ENCODE peak calls at places on chromosome 17, in eight cellular contexts. C is prostate gland, M is breast epithelium, B is esophagus squamous epithelium, P is heart left ventricle, G is transverse colon, X is K562, Q is ovary. Y is an unnamed sample.

GRCh38 chr17:67578058-67578457 is 139.7 kb upstream of the NOL11 start:
- DNase-seq in X (no peak), C (no peak), B (no peak), Q (no peak), P (no peak), G (no peak), M (no peak), Y (no peak)

GRCh38 chr17:40841246-40841645 is 18.8 kb upstream of the KRT10 start:
- DNase-seq in G (no peak), C (no peak), X (peak), M (no peak), B (no peak), P (no peak), Q (no peak), Y (no peak)

GRCh38 chr17:34472363-34472762 is 107.0 kb upstream of the TMEM132E start:
- DNase-seq in G (no peak), C (no peak), B (no peak), Q (no peak), M (no peak), P (no peak), X (no peak), Y (no peak)

GRCh38 chr17:39213852-39214251 is 11.9 kb downstream of the STAC2 start:
- DNase-seq in Q (no peak), X (no peak), B (no peak), M (peak), C (no peak), G (no peak), P (no peak), Y (no peak)

GRCh38 chr17:7184647-7185046 is 5.5 kb upstream of the ASGR1 start:
- DNase-seq in G (no peak), P (no peak), C (no peak), B (no peak), X (no peak), Q (no peak), M (no peak), Y (no peak)

GRCh38 chr17:27504188-27504995 is 48.1 kb downstream of the KSR1 start:
- DNase-seq in Q (no peak), B (no peak), X (no peak), P (no peak), M (no peak), G (no peak), C (no peak), Y (no peak)

GRCh38 chr17:5467416-5467815 is 1.4 kb downstream of the DHX33 start:
- DNase-seq in B (no peak), Q (no peak), M (no peak), P (no peak), G (no peak), C (no peak), X (no peak), Y (no peak)

GRCh38 chr17:44499722-44500121 is 3.5 kb downstream of the GPATCH8 start:
- DNase-seq in C (no peak), M (no peak), X (no peak), Q (no peak), G (no peak), P (no peak), B (no peak), Y (no peak)

GRCh38 chr17:66957951-66958579 is 6.4 kb upstream of the CACNG4 start:
- DNase-seq in C (peak), B (no peak), G (no peak), Q (no peak), M (peak), P (no peak), X (no peak), Y (no peak)

GRCh38 chr17:49565948-49566491 is 9.7 kb upstream of the NXPH3 start:
- DNase-seq in X (peak), Q (peak), C (peak), B (no peak), P (no peak), G (peak), M (peak), Y (no peak)

GRCh38 chr17:40909351-40909750 is 24.3 kb upstream of the KRT20 start:
- DNase-seq in B (peak), P (no peak), Q (peak), X (peak), C (peak), G (peak), M (peak), Y (peak)

GRCh38 chr17:63095459-63095858 is 129.4 kb downstream of the TANC2 start:
- DNase-seq in Q (no peak), X (no peak), C (no peak), G (no peak), M (no peak), B (no peak), P (no peak), Y (no peak)

GRCh38 chr17:65278050-65278819 is 141.1 kb downstream of the RGS9 start:
- DNase-seq in P (no peak), X (peak), Q (peak), G (peak), C (peak), B (no peak), M (no peak), Y (no peak)

GRCh38 chr17:61091096-61091495 is 308.5 kb upstream of the TBX2 start:
- DNase-seq in C (no peak), X (no peak), P (no peak), G (no peak), B (no peak), M (no peak), Q (no peak), Y (no peak)

GRCh38 chr17:47281246-47281645 is 27.6 kb downstream of the ITGB3 start:
- DNase-seq in X (no peak), B (no peak), P (no peak), Q (no peak), M (no peak), C (no peak), G (no peak), Y (no peak)

GRCh38 chr17:38897176-38897575 is 27.3 kb downstream of the LASP1 start:
- DNase-seq in B (no peak), G (peak), P (peak), C (no peak), X (no peak), M (no peak), Q (peak), Y (no peak)

GRCh38 chr17:10513284-10514067 is 4.9 kb downstream of the MYH1 start:
- DNase-seq in P (no peak), B (no peak), M (no peak), C (peak), Q (no peak), X (no peak), G (no peak), Y (peak)

GRCh38 chr17:20291853-20292252 is 175.5 kb downstream of the LGALS9B start:
- DNase-seq in G (no peak), C (no peak), Q (no peak), M (no peak), X (no peak), B (no peak), P (no peak), Y (no peak)

GRCh38 chr17:65953316-65954147 is 238.4 kb downstream of the CEP112 start:
- DNase-seq in P (no peak), Q (no peak), G (no peak), B (no peak), M (no peak), X (no peak), C (no peak), Y (no peak)

GRCh38 chr17:66395961-66396360 is 93.5 kb downstream of the PRKCA start:
- DNase-seq in X (no peak), M (no peak), B (no peak), G (no peak), Q (no peak), P (no peak), C (no peak), Y (no peak)

GRCh38 chr17:10102817-10103216 is 95.6 kb downstream of the GAS7 start:
- DNase-seq in G (no peak), X (no peak), B (no peak), C (no peak), Q (no peak), M (no peak), P (no peak), Y (no peak)

GRCh38 chr17:62791235-62792121 is 16.6 kb downstream of the MARCHF10 start:
- DNase-seq in Q (no peak), C (no peak), G (no peak), M (no peak), X (no peak), P (no peak), B (no peak), Y (peak)

GRCh38 chr17:33862772-33863602 is 392.1 kb upstream of the CCL2 start:
- DNase-seq in P (no peak), M (no peak), Q (no peak), B (no peak), C (no peak), G (no peak), X (peak), Y (no peak)

GRCh38 chr17:79991924-79992656 is 43.6 kb downstream of the TBC1D16 start:
- DNase-seq in C (peak), G (peak), Q (peak), X (no peak), B (no peak), P (peak), M (peak), Y (no peak)

GRCh38 chr17:42184717-42185496 is at the start of gene HCRT:
- DNase-seq in B (no peak), M (no peak), C (no peak), G (no peak), X (no peak), P (no peak), Q (no peak), Y (no peak)

GRCh38 chr17:3865166-3865565 is 19.1 kb upstream of the NCBP3 start:
- DNase-seq in M (no peak), X (no peak), Q (no peak), C (no peak), B (no peak), P (no peak), G (no peak), Y (no peak)

GRCh38 chr17:358491-359133 is 6.0 kb upstream of the RPH3AL start:
- DNase-seq in X (no peak), B (no peak), P (peak), Q (no peak), M (no peak), C (no peak), G (no peak), Y (no peak)

GRCh38 chr17:17036520-17036998 is 5.7 kb upstream of the MPRIP start:
- DNase-seq in X (no peak), Q (no peak), C (no peak), B (no peak), G (no peak), M (peak), P (no peak), Y (no peak)

GRCh38 chr17:17034028-17034427 is 8.2 kb upstream of the MPRIP start:
- DNase-seq in P (no peak), C (no peak), M (no peak), X (no peak), G (no peak), B (no peak), Q (no peak), Y (no peak)

GRCh38 chr17:17035490-17035889 is 6.8 kb upstream of the MPRIP start:
- DNase-seq in B (no peak), C (no peak), M (peak), G (no peak), P (no peak), X (peak), Q (no peak), Y (no peak)

GRCh38 chr17:17034496-17035066 is 7.7 kb upstream of the MPRIP start:
- DNase-seq in Q (no peak), B (no peak), G (no peak), X (no peak), C (no peak), P (no peak), M (no peak), Y (no peak)

GRCh38 chr17:17035920-17036319 is 6.3 kb upstream of the MPRIP start:
- DNase-seq in M (no peak), C (no peak), B (no peak), P (no peak), Q (no peak), X (no peak), G (no peak), Y (no peak)
- TF ChIP-seq POLR2A in M (no peak), C (no peak), B (no peak), P (no peak), Q (no peak), X (no peak), G (no peak), Y (no peak)

DNA sequence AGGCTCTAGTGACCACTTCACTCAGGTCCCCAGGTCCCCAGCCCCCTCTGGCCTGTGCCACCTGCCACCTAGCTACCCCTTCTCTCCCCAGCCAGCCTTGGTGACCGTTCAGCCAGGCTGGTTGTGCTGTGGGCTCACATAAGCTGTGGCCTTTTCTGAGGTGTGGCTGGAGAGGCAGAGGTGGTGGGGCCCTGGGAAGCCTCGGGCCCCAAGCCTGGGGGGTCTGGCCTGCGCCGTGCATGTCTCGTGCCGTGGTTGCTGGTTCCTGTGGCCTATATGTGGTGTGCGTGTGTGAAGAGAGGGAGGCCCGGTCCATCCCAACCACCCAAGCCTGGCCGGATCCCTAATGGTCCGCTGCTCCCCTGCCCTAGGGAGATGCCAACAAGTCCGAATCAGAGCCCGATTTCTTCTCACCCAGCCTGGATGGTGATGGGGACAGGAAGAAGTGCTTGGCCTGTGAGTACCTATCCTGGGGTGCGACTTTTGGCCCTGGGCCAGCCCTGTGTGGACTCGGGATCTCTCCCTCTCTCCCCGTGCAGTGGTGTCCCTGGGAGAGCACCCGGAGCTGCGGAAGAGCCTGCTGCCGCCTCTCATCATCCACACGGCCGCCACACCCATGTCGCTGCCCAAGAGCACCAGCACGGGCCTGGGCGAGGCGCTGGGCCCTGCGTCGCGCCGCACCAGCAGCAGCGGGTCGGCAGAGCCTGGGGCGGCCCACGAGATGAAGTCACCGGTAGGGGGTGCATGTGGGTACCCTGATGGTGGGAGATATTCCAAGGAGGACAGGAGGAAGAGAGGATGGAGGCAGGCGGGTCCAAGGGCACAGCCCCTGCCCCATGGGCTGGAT is 35.9 kb downstream of the CACNA1G start:
- DNase-seq in G (peak), Q (no peak), C (no peak), P (no peak), B (no peak), X (peak), M (no peak), Y (no peak)
- TF ChIP-seq CTCF in G (peak), Q (no peak), C (no peak), P (no peak), B (no peak), X (peak), M (no peak), Y (no peak)

GRCh38 chr17:16446338-16446983 is 31.1 kb downstream of the TRPV2 start:
- DNase-seq in M (no peak), C (no peak), X (no peak), Q (no peak), P (no peak), B (no peak), G (no peak), Y (no peak)
- TF ChIP-seq POLR2A in M (no peak), C (no peak), X (peak), Q (no peak), P (no peak), B (no peak), G (no peak), Y (no peak)

DNA sequence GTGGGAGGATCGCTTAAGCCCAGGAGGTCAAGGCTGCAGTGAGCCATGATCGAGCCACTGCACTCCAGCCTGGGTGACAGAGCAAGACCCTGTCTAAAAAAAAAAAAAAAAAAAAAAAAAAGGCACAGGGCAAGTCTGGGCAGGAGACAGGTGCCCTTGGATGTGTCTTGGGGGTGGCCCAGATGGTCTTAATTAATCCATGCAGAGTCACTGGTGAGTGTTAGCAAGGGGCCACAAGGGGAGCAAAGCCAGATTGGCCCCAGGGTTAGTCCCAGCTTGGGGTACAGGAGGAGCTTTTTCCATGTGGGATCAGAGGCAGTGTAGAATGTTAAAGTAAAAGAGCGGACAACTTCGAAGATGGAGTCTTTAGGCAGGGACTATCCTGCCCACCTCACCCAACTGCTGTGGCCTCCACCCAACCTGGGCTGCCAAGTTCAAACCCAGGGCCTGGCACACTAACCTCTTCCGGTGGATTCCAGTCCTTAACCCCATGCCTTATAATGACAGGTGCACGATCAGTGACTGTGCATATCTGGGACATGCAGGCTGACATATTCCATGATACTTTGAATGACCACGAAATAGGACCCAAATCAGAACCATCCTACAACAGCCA is 32.2 kb upstream of the MFSD6L start:
- DNase-seq in B (no peak), C (no peak), P (no peak), Q (no peak), G (no peak), M (no peak), X (no peak), Y (no peak)
- TF ChIP-seq CTCF in B (no peak), C (no peak), P (no peak), Q (no peak), G (no peak), M (no peak), X (no peak), Y (no peak)

GRCh38 chr17:82088838-82089722 is 9.0 kb downstream of the FASN start:
- DNase-seq in G (no peak), P (peak), Q (no peak), B (no peak), M (no peak), X (no peak), C (no peak), Y (no peak)
- TF ChIP-seq POLR2A in G (no peak), P (no peak), Q (no peak), B (no peak), M (no peak), X (peak), C (no peak), Y (no peak)

GRCh38 chr17:73198201-73198929 is 5.5 kb downstream of the COG1 start:
- DNase-seq in G (no peak), M (no peak), X (no peak), B (no peak), C (no peak), Q (no peak), P (no peak), Y (no peak)

GRCh38 chr17:73194514-73195222 is 1.8 kb downstream of the COG1 start:
- DNase-seq in M (no peak), Q (no peak), G (no peak), P (no peak), B (no peak), C (no peak), X (no peak), Y (no peak)

GRCh38 chr17:73198930-73199260 is 6.0 kb downstream of the COG1 start:
- DNase-seq in C (no peak), X (no peak), P (no peak), G (no peak), Q (no peak), M (no peak), B (no peak), Y (no peak)

GRCh38 chr17:73197141-73197540 is 4.3 kb downstream of the COG1 start:
- DNase-seq in P (no peak), G (no peak), X (no peak), B (no peak), Q (no peak), M (no peak), C (no peak), Y (no peak)

GRCh38 chr17:73196500-73196899 is 3.6 kb downstream of the COG1 start:
- DNase-seq in M (no peak), P (no peak), C (peak), X (peak), B (no peak), Q (no peak), G (peak), Y (no peak)
- TF ChIP-seq CTCF in M (peak), P (peak), C (peak), X (peak), B (no peak), Q (no peak), G (peak), Y (no peak)

DNA sequence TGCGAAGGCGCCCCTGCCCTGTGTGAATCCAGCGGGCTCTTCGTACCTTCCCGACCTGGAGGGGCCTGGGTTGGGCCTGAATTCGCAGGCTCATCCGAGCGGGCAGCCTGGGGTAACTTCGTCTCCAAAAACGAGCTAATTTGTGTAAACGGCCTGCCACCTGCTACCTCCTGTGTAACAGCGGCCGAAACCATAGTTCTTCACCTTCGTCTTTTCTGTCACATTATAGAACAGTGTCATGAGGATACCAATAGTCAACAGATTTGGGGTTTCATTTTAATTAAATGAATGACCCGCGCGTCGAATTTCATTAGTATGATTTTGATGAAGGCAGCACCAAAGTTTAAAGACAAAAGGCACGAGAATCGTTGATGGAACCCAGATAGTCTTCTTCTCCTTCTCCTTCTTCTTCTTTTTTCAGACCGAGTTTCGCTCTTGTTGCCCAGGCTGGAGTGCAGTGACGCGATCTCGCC is 469 bp upstream of the CENPV start:
- DNase-seq in M (no peak), Q (no peak), G (no peak), X (no peak), B (no peak), P (no peak), C (no peak), Y (no peak)
- TF ChIP-seq POLR2A in M (no peak), Q (no peak), G (no peak), X (no peak), B (no peak), P (no peak), C (no peak), Y (no peak)

DNA sequence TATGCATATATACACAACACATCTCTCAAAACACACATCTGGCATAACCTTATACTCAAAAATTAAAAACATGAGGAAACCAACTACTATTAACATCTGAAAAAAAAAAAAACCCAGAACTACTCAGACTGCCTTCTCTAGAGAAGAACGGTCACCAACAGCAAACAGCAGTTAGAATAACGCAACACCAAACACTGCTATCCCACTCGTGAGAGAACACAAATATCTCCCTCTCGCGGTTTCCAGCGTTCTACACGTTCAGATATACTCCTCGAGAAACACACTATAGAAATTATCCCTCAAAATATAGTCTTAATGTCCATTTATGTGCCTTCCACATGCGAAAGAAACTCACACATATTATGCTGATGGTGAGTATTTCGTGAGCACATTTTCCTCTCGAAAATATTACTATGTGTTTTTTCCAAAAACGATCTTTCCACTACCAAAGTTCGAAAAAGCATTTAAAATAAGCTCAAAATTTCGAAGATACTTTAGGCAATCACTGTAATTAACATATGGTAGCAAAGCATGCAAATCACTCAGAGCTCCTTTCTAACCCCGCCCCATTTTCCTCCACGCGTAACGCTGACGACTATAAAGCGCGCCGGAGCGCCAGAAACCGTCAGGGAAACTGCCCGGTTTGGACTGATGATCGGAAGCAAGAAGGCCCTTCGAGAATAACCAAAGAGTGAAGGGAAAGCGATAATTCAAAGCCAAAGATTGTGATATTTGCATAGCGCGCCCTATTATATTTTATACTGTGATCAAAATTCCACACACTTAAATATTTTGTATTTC is 60.1 kb downstream of the TEX14 start:
- DNase-seq in M (peak), X (peak), P (peak), B (peak), C (peak), Q (peak), G (peak), Y (peak)
- TF ChIP-seq CTCF in M (peak), X (peak), P (peak), B (no peak), C (peak), Q (no peak), G (peak), Y (no peak)

Y was measured in lower leg skin.